ENCODE peak calls at places on chromosome 14, in nine cellular contexts. T, Y, G, I, O, A, X, C and H are unnamed samples.

GRCh38 chr14:28365510-28365909 is 401.1 kb upstream of the FOXG1 start:
- DNase-seq in X (no peak), C (no peak), Y (no peak), O (no peak), T (no peak), I (no peak), A (no peak), G (no peak), H (no peak)

GRCh38 chr14:63248211-63248610 is 44.0 kb downstream of the RHOJ start:
- DNase-seq in X (no peak), Y (no peak), T (no peak), A (peak), I (peak), G (no peak), O (peak), C (no peak), H (no peak)

GRCh38 chr14:103887170-103887501 is 39.8 kb upstream of the PPP1R13B start:
- DNase-seq in I (no peak), X (no peak), Y (no peak), A (no peak), G (no peak), O (no peak), C (no peak), T (no peak), H (no peak)

GRCh38 chr14:90995785-90996184 is 64.7 kb downstream of the RPS6KA5 start:
- DNase-seq in X (no peak), C (no peak), I (no peak), G (no peak), A (no peak), Y (no peak), T (no peak), O (no peak), H (no peak)

GRCh38 chr14:68548194-68549056 is 244.4 kb downstream of the ZFP36L1 start:
- DNase-seq in Y (peak), T (peak), I (peak), C (no peak), O (peak), X (peak), G (peak), A (peak), H (peak)

GRCh38 chr14:85528080-85528881 is 1.7 kb upstream of the FLRT2 start:
- DNase-seq in I (peak), A (peak), O (peak), Y (peak), T (peak), C (no peak), X (no peak), G (no peak), H (peak)

GRCh38 chr14:68685419-68686211 is 107.3 kb downstream of the ZFP36L1 start:
- DNase-seq in O (no peak), X (no peak), C (peak), I (no peak), G (no peak), Y (no peak), T (no peak), A (peak), H (no peak)

GRCh38 chr14:101357559-101358319 is 203.6 kb upstream of the DIO3 start:
- DNase-seq in I (no peak), A (no peak), T (no peak), Y (no peak), G (no peak), C (no peak), X (no peak), O (no peak), H (no peak)

GRCh38 chr14:94341654-94342333 is 18.7 kb upstream of the SERPINA6 start:
- DNase-seq in C (no peak), Y (no peak), T (no peak), I (no peak), O (no peak), A (peak), X (no peak), G (no peak), H (no peak)

GRCh38 chr14:98192946-98193345 is 1079.1 kb downstream of the BCL11B start:
- DNase-seq in A (no peak), X (no peak), O (no peak), G (no peak), T (no peak), I (no peak), C (no peak), Y (no peak), H (no peak)

GRCh38 chr14:32761381-32761968 is 177.2 kb upstream of the NPAS3 start:
- DNase-seq in T (no peak), I (no peak), G (no peak), C (no peak), X (no peak), Y (no peak), A (peak), O (peak), H (no peak)

GRCh38 chr14:101181717-101182313 is 278.3 kb upstream of the RTL1 start:
- DNase-seq in G (peak), I (no peak), T (no peak), O (no peak), C (no peak), X (no peak), A (no peak), Y (no peak), H (no peak)

GRCh38 chr14:67285876-67286452 is 44.7 kb downstream of the PALS1 start:
- DNase-seq in G (no peak), A (peak), Y (no peak), C (no peak), I (peak), X (no peak), O (no peak), T (peak), H (no peak)

GRCh38 chr14:101495284-101495683 is 66.0 kb upstream of the DIO3 start:
- DNase-seq in I (no peak), C (no peak), A (no peak), O (no peak), Y (no peak), T (no peak), G (peak), X (no peak), H (no peak)

GRCh38 chr14:86038401-86038985 is 508.5 kb downstream of the FLRT2 start:
- DNase-seq in X (no peak), G (no peak), I (peak), Y (peak), T (peak), O (no peak), C (no peak), A (peak), H (peak)

GRCh38 chr14:104221636-104222375 is 83.4 kb downstream of the KIF26A start:
- DNase-seq in X (no peak), G (peak), I (no peak), C (no peak), A (no peak), T (no peak), O (no peak), Y (no peak), H (no peak)

GRCh38 chr14:101791919-101792572 is 30.5 kb downstream of the PPP2R5C start:
- DNase-seq in O (peak), A (peak), I (peak), X (no peak), C (no peak), T (no peak), Y (no peak), G (no peak), H (no peak)

GRCh38 chr14:61234215-61234916 is 46.8 kb downstream of the TMEM30B start:
- DNase-seq in I (no peak), G (no peak), X (no peak), C (no peak), A (no peak), Y (no peak), T (no peak), O (no peak), H (no peak)

GRCh38 chr14:81396108-81396507 is 4.0 kb downstream of the STON2 start:
- DNase-seq in X (no peak), I (no peak), A (no peak), Y (no peak), G (no peak), O (no peak), T (no peak), C (no peak), H (no peak)

GRCh38 chr14:89351364-89351957 is 65.6 kb downstream of the FOXN3 start:
- DNase-seq in A (peak), O (no peak), I (no peak), C (peak), Y (no peak), T (no peak), G (no peak), X (no peak), H (no peak)

GRCh38 chr14:75247286-75247922 is 31.2 kb upstream of the FOS start:
- DNase-seq in Y (no peak), T (no peak), A (no peak), X (no peak), C (peak), G (peak), I (no peak), O (no peak), H (no peak)

GRCh38 chr14:52551696-52552062 is 626 bp downstream of the TXNDC16 start:
- DNase-seq in X (no peak), C (no peak), Y (peak), T (no peak), I (no peak), O (no peak), G (no peak), A (peak), H (peak)
- TF ChIP-seq CTCF in X (peak), C (peak), Y (peak), T (peak), I (peak), O (peak), G (peak), A (peak), H (peak)

DNA sequence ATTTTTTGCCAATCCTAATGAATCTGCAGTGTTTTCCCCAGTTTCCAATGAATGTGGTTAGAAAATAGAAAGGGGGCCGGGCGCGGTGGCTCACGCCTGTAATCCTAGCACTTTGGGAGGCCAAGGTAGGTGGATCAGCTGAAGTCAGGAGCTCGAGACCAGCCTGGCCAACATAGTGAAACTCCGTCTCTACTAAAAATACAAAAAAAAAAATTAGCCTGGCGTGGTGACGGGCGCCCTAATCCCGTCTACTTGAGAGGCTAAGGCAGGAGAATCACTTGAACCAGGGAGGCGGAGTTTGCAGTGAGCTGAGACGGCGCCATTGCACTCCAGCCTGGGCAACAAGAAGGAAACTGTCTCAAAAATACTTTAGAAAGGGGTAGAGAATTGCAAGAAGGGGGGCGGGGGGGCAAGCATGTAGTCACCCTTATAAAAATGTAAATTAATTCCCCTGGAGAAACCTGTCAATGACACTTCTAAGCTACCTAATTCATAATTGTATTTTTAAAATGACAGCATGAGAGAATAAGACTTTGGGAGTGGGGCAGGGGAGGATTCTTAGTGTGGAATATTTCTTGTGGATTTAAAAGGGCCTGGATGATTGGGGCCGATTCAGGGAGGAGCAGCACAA is 1.7 kb downstream of the KLHDC2 start:
- DNase-seq in X (no peak), C (no peak), A (no peak), G (no peak), I (no peak), Y (no peak), O (no peak), T (no peak), H (no peak)
- H3K4me3 ChIP-seq in X (peak), C (peak), A (peak), G (peak), I (peak), Y (peak), O (peak), T (peak), H (peak)

DNA sequence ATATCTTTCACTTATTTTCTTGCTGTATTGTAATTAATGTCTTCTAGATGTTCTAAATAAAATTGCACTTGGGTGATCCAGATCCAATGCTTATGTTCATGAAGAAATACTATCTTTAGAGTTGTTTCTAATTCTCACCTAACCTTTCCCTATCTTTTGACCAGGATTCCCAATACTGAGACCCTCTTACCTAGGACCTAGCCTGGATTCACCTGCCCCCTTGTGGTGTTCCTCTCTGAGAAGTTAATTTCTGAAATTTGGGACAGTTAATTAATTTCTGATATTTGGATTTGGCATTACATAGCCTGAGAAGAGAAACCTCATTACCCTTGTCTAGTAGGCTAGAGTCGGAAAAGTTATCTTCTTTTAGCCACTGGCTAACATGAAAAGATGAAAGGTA is 29.5 kb downstream of the FOXA1 start:
- DNase-seq in O (no peak), X (no peak), T (no peak), G (no peak), I (no peak), Y (no peak), A (no peak), C (no peak), H (no peak)
- TF ChIP-seq CTCF in O (peak), X (no peak), T (peak), G (no peak), I (peak), Y (no peak), A (no peak), C (no peak), H (peak)

GRCh38 chr14:24145219-24145618 is 1.2 kb downstream of the PSME2 start:
- DNase-seq in I (no peak), X (no peak), G (peak), Y (no peak), O (no peak), A (no peak), C (no peak), T (no peak), H (no peak)
- H3K4me3 ChIP-seq in I (peak), X (peak), G (peak), Y (no peak), O (peak), A (peak), C (peak), T (peak), H (peak)

GRCh38 chr14:50602035-50602434 is 42.1 kb downstream of the ATL1 start:
- DNase-seq in X (no peak), Y (no peak), T (no peak), A (no peak), I (no peak), G (no peak), O (no peak), C (no peak), H (no peak)
- TF ChIP-seq CTCF in X (no peak), Y (no peak), T (no peak), A (no peak), I (no peak), G (no peak), O (no peak), C (no peak), H (no peak)

DNA sequence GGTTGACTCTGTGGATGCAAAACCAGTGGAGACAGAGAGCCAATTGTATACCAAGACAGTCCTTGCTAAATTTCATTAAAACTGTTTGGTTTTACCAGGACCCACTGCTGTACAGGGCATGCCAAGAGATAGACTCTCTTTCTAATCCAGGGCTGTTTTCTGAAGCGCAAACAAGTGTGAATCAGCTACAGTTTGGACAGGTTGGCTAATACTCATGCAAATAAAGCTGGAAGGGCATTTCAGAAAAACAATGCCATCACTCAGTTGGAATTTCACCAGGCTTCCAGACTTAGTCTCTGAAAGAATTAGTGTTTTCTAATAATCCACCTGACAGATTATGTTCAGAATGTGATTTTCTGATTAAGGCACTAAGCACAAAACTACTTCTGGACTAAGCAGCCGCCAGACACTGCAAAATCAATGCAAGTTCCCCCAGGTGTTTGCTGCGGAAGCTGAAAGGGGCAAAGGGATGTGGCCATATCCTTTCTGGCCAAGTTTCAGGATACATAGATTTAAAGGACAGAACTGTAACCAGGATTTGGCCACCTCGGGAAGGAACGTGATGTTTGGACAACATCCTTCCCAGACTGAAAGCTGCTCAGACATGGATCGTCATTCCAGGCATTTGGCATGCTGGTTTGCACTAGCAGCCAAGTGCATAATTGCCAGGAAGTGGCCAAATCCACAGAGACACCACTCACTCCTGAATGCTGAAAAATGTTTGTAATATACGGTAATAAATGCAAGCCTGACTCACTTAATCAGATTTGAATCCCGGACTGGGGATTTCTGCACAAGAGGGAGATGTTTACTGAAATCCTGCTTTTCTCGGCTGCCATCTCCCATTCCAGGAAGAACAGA is 32.0 kb upstream of the CDKN3 start:
- DNase-seq in Y (no peak), G (no peak), C (no peak), X (peak), I (peak), A (peak), T (no peak), O (peak), H (no peak)
- H3K4me3 ChIP-seq in Y (no peak), G (no peak), C (no peak), X (no peak), I (no peak), A (peak), T (no peak), O (no peak), H (no peak)

DNA sequence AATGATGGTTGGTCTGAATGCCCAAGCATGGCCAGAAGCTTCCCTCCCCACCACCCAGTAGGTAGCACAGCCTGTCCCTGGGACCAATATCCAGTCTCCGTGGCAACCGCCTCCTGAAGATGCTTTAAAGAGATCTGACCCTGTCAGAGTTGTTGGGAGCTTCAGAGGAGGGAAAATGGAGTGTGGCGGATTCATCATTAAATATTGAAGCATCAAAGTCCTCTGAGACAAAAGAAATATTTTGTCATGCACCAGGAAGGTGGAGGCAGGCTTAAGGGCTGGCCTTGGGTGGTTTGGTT is 4.8 kb upstream of the NGB start:
- DNase-seq in T (no peak), A (no peak), Y (no peak), C (no peak), I (no peak), X (no peak), O (no peak), G (no peak), H (no peak)
- TF ChIP-seq CTCF in T (no peak), A (no peak), Y (no peak), C (no peak), I (no peak), X (no peak), O (no peak), G (no peak), H (no peak)

GRCh38 chr14:99566009-99566389 is 38.0 kb downstream of the CCDC85C start:
- DNase-seq in X (no peak), Y (no peak), C (no peak), T (no peak), O (no peak), I (no peak), G (no peak), A (no peak), H (no peak)

GRCh38 chr14:99564256-99564902 is 39.6 kb downstream of the CCDC85C start:
- DNase-seq in C (no peak), T (no peak), O (peak), X (peak), G (no peak), I (peak), Y (peak), A (peak), H (no peak)

GRCh38 chr14:99565383-99565782 is 38.6 kb downstream of the CCDC85C start:
- DNase-seq in Y (no peak), O (no peak), I (no peak), C (no peak), A (no peak), T (no peak), G (no peak), X (no peak), H (no peak)

GRCh38 chr14:99563749-99564129 is 40.3 kb downstream of the CCDC85C start:
- DNase-seq in O (no peak), C (no peak), T (no peak), I (no peak), A (no peak), X (no peak), Y (no peak), G (no peak), H (no peak)

GRCh38 chr14:99564903-99565259 is 39.1 kb downstream of the CCDC85C start:
- DNase-seq in T (no peak), C (no peak), A (no peak), O (no peak), G (no peak), Y (no peak), I (no peak), X (no peak), H (no peak)
- H3K4me3 ChIP-seq in T (no peak), C (no peak), A (no peak), O (no peak), G (no peak), Y (no peak), I (no peak), X (peak), H (no peak)